ENCODE peak calls at places on chromosomes 6 and 20, in four cellular contexts. Q is ovary, R is hepatocyte, B is A549. T is an unnamed sample.

GRCh38 chr20:53050338-53050737 is 78.2 kb downstream of the TSHZ2 start:
- DNase-seq in Q (no peak), R (no peak), B (no peak), T (no peak)

GRCh38 chr6:99415446-99415845 is 9.7 kb downstream of the PNISR start:
- DNase-seq in Q (no peak), R (no peak), B (no peak), T (no peak)

GRCh38 chr6:106165885-106166485 is 79.8 kb downstream of the PRDM1 start:
- DNase-seq in Q (no peak), R (no peak), B (no peak), T (no peak)

GRCh38 chr6:91782789-91783188 is 1195.9 kb upstream of the MAP3K7 start:
- DNase-seq in Q (no peak), R (no peak), B (no peak), T (no peak)

GRCh38 chr6:12761376-12762115 is 45.0 kb downstream of the PHACTR1 start:
- DNase-seq in Q (no peak), R (no peak), B (no peak), T (no peak)

GRCh38 chr6:117483645-117484016 is 1.2 kb downstream of the DCBLD1 start:
- DNase-seq in Q (no peak), R (peak; percentile 32), B (no peak), T (no peak)

GRCh38 chr6:136822051-136822378 is 377 bp upstream of the PEX7 start:
- DNase-seq in Q (peak; percentile 45), R (peak; percentile 23), B (peak; percentile 3), T (no peak)

GRCh38 chr20:48875914-48876240 is 45.6 kb upstream of the ARFGEF2 start:
- DNase-seq in Q (no peak), R (no peak), B (no peak), T (no peak)

GRCh38 chr20:24303393-24303792 is 166.0 kb upstream of the SYNDIG1 start:
- DNase-seq in Q (no peak), R (peak; percentile 16), B (no peak), T (no peak)

GRCh38 chr6:149170564-149171452 is 146.7 kb upstream of the TAB2 start:
- DNase-seq in Q (no peak), R (peak; percentile 33), B (no peak), T (no peak)

GRCh38 chr20:20210327-20210726 is 157.6 kb upstream of the INSM1 start:
- DNase-seq in Q (no peak), R (no peak), B (no peak), T (no peak)

GRCh38 chr6:167435209-167435728 is 110.4 kb downstream of the TTLL2 start:
- DNase-seq in Q (no peak), R (no peak), B (no peak), T (no peak)

GRCh38 chr6:131065824-131066171 is 2.8 kb upstream of the EPB41L2 start:
- DNase-seq in Q (no peak), R (no peak), B (no peak), T (no peak)

GRCh38 chr6:134169881-134170486 is 117.6 kb upstream of the SLC2A12 start:
- DNase-seq in Q (no peak), R (no peak), B (no peak), T (no peak)

GRCh38 chr6:134171517-134171916 is 119.1 kb upstream of the SLC2A12 start:
- DNase-seq in Q (no peak), R (no peak), B (no peak), T (no peak)

GRCh38 chr6:134168580-134169223 is 116.3 kb upstream of the SLC2A12 start:
- DNase-seq in Q (no peak), R (no peak), B (no peak), T (no peak)

GRCh38 chr6:134172020-134172766 is 119.8 kb upstream of the SLC2A12 start:
- DNase-seq in Q (no peak), R (no peak), B (no peak), T (no peak)

DNA sequence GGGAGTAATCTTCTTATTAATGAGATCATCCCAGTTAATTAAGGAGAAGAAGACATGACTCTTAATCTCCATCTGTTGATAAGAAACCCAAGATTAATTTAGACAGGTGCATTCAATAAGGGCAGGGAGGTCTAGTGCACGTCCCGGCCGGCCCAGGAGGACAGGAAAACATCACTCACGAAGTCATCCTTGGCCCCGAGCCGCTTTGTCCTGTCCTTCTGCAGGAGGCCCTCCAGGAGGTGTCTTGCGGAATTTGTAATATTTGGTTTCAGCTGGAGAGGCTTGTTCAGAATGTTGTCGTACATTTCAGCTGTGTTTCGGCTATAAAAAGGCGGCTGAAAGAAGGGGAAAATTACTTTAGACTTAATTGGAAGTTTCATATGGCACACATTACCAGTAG is 118.4 kb upstream of the SLC2A12 start:
- DNase-seq in Q (no peak), R (no peak), B (no peak), T (no peak)
- H3K4me3 ChIP-seq in Q (no peak overlapping the region), R (no peak overlapping the region), B (peak overlapping the region; percentile 81), T (peak overlapping the region; percentile 70)

GRCh38 chr20:3040086-3040485 is 3.3 kb upstream of the GNRH2 start:
- DNase-seq in Q (no peak), R (no peak), B (no peak), T (no peak)

GRCh38 chr20:3041818-3042504 is 1.5 kb upstream of the GNRH2 start:
- DNase-seq in Q (peak; percentile 44), R (no peak), B (no peak), T (no peak)

GRCh38 chr20:3044336-3044965 is 1.0 kb downstream of the GNRH2 start:
- DNase-seq in Q (peak; percentile 47), R (no peak), B (no peak), T (no peak)

GRCh38 chr20:3043381-3043780 is at the start of gene GNRH2:
- DNase-seq in Q (no peak), R (no peak), B (no peak), T (no peak)

GRCh38 chr20:3042621-3043020 is 801 bp upstream of the GNRH2 start:
- DNase-seq in Q (peak; percentile 74), R (no peak), B (no peak), T (no peak)
- H3K27ac ChIP-seq in Q (peak overlapping the region; percentile 32), R (peak overlapping the region; percentile 85), B (no peak overlapping the region), T (peak overlapping the region; percentile 73)

DNA sequence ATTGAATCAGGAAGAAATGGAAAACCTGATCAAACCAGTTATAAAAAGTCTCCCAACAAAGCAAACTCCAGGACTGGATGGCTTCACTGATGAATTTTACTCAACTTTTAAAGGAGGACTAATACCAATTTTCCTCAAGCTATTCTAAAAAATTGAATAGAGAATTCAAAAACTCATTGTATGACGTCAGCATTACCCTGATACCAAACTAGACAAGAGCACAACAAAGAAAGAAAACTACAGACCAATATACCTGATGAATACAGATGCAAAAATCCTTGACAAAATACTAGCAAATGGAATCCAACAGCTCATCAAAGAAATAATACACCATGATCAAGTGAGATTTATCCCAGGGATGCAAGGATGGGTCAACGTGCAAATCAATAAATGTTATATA is 172.9 kb downstream of the FNDC1 start:
- DNase-seq in Q (no peak), R (no peak), B (no peak), T (no peak)
- H3K4me3 ChIP-seq in Q (no peak overlapping the region), R (no peak overlapping the region), B (no peak overlapping the region), T (no peak overlapping the region)

DNA sequence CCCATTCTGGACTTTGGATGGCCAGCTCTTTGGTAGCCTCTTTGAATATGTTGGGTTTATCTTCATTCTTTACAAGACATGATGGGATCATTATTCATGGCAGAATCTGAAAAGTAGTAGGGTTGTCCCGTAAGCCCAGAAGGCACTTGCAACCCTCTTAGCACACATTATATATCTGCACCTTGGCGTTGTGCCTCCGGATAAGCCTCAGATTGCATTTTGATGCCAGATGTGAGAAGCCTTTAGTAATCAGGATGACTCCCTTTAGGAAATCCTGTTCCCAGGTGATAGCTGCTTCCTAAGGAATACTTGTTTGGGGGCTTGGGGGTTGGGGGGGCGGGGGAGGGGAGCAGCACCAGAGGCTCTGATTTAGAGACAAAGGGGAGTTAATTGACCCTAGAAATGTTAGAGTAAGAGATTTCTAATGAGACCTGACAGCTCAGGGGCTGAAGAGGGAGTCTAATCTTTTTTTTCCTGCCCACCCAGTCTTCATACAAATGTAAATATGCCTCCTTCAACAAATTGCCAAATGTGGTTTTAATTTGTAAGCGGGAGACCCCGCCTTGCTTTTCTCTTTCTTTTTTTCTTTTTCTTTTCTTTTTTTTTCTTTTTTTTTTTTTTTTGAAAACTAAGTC is 55.1 kb downstream of the JAG1 start:
- DNase-seq in Q (no peak), R (no peak), B (no peak), T (no peak)
- H3K27ac ChIP-seq in Q (no peak overlapping the region), R (peak overlapping the region; percentile 8), B (peak overlapping the region; percentile 0), T (no peak overlapping the region)

GRCh38 chr6:63808576-63808975 is 173.0 kb downstream of the PHF3 start:
- DNase-seq in Q (no peak), R (no peak), B (no peak), T (no peak)
- H3K4me3 ChIP-seq in Q (no peak overlapping the region), R (no peak overlapping the region), B (no peak overlapping the region), T (no peak overlapping the region)

GRCh38 chr20:31841928-31842327 is 3.5 kb downstream of the FOXS1 start:
- DNase-seq in Q (peak; percentile 75), R (peak; percentile 55), B (no peak), T (no peak)
- H3K27ac ChIP-seq in Q (peak overlapping the region; percentile 65), R (peak overlapping the region; percentile 28), B (peak overlapping the region; percentile 85), T (peak overlapping the region; percentile 27)

GRCh38 chr6:155142163-155142901 is 121.5 kb upstream of the CLDN20 start:
- DNase-seq in Q (no peak), R (no peak), B (no peak), T (no peak)
- H3K4me3 ChIP-seq in Q (peak overlapping the region; percentile 20), R (no peak overlapping the region), B (no peak overlapping the region), T (no peak overlapping the region)

DNA sequence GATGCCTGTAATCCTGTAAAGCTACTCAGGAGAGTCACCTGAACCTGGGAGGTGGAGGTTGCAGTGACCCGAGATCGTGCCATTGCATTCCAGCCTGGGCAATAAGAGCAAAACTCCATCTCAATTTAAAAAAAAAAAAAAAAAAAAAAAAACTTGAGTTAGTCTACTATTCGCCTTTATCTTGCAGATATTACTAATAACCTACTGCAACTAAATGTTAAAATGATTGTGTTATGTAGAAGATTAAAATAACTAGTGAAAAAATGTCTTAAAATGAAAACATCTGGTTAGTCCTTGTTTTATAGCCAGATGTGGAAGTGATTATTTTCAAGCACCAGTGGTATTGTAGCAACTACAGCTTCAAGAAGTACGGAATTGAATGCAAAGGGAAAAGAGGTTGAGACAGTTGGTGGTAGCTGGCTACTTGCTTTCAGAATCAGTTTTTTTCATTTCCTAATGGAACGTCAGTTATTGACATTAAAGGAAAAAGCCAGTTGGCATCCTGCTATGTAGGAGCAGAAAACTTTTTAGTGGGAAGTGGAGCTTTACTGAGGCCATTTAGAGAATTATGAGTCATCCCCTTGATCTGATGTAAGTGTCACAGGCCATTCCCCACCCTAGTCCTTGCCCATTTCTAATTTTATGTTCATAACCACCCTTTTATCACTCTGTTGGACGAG is 43.8 kb upstream of the DYNLRB1 start:
- DNase-seq in Q (no peak), R (peak; percentile 15), B (no peak), T (no peak)
- H3K27ac ChIP-seq in Q (no peak overlapping the region), R (peak overlapping the region; percentile 22), B (no peak overlapping the region), T (no peak overlapping the region)

DNA sequence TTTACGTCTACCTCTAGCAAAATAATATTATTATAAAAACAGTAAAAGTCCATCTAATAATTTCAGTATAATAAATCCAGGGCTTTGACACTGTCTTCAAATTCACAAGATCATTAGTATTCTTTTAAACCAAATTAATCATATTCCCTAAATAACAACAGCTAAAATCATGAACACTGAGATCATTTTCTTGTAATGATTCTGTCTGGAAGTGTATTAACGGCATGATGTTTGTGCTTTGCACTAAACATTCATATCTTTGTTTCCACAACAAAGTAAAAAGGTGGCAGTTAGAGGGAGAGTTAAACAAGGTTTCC is 18.8 kb downstream of the HIVEP2 start:
- DNase-seq in Q (no peak), R (no peak), B (no peak), T (no peak)
- H3K4me3 ChIP-seq in Q (peak overlapping the region; percentile 56), R (peak overlapping the region; percentile 53), B (peak overlapping the region; percentile 68), T (peak overlapping the region; percentile 53)

T was measured in stomach.